ENCODE peak calls at places on chromosome 10, in nine cellular contexts. P is T-helper 2 cell; M is GM23248; J is fibroblast of pulmonary artery; V is HCT116; I is activated CD4-positive, alpha-beta T cell treated with anti-CD3 and anti-CD28 coated beads, Interleukin-2, amount 50 U/mL, for 48 hours; E is HAP-1; Z is T-helper 1 cell; W is AG08396. B is an unnamed sample.

GRCh38 chr10:93073539-93074136 is at the start of gene CYP26A1:
- DNase-seq in P (no peak), M (peak), J (no peak), V (no peak), I (no peak), E (peak), Z (no peak), W (no peak), B (no peak)

GRCh38 chr10:79488303-79488702 is 24.0 kb upstream of the EIF5AL1 start:
- DNase-seq in P (no peak), M (peak), J (peak), V (peak), I (no peak), E (no peak), Z (no peak), W (peak), B (peak)

GRCh38 chr10:80622153-80622552 is 84.5 kb downstream of the SH2D4B start:
- DNase-seq in P (no peak), M (no peak), J (no peak), V (no peak), I (no peak), E (no peak), Z (no peak), W (no peak), B (no peak)

GRCh38 chr10:78931333-78932083 is 137.3 kb upstream of the ZMIZ1 start:
- DNase-seq in P (no peak), M (peak), J (peak), V (no peak), I (no peak), E (no peak), Z (no peak), W (peak), B (peak)

GRCh38 chr10:12628153-12628552 is 278.8 kb downstream of the CAMK1D start:
- DNase-seq in P (no peak), M (no peak), J (no peak), V (no peak), I (no peak), E (no peak), Z (no peak), W (no peak), B (no peak)

GRCh38 chr10:71347587-71348395 is 28.7 kb downstream of the SLC29A3 start:
- DNase-seq in P (no peak), M (no peak), J (no peak), V (no peak), I (no peak), E (no peak), Z (no peak), W (no peak), B (no peak)

GRCh38 chr10:28137907-28138880 is 139.3 kb upstream of the ODAD2 start:
- DNase-seq in P (no peak), M (peak), J (no peak), V (peak), I (no peak), E (no peak), Z (no peak), W (no peak), B (no peak)

GRCh38 chr10:80187465-80188409 is 17.6 kb downstream of the ANXA11 start:
- DNase-seq in P (peak), M (no peak), J (no peak), V (no peak), I (peak), E (no peak), Z (peak), W (no peak), B (no peak)

GRCh38 chr10:51620131-51620530 is 79.3 kb downstream of the CSTF2T start:
- DNase-seq in P (no peak), M (no peak), J (no peak), V (no peak), I (no peak), E (no peak), Z (no peak), W (no peak), B (no peak)

GRCh38 chr10:31186225-31187010 is 132.6 kb upstream of the ZEB1 start:
- DNase-seq in P (no peak), M (peak), J (peak), V (peak), I (no peak), E (peak), Z (no peak), W (no peak), B (no peak)

GRCh38 chr10:73639286-73639685 is 2.0 kb downstream of the MYOZ1 start:
- DNase-seq in P (no peak), M (no peak), J (no peak), V (no peak), I (no peak), E (no peak), Z (no peak), W (no peak), B (no peak)

GRCh38 chr10:93436577-93436976 is 45.6 kb downstream of the MYOF start:
- DNase-seq in P (no peak), M (peak), J (peak), V (no peak), I (no peak), E (peak), Z (no peak), W (peak), B (peak)

GRCh38 chr10:121597504-121598241 is 571 bp downstream of the FGFR2 start:
- DNase-seq in P (no peak), M (no peak), J (no peak), V (no peak), I (peak), E (no peak), Z (no peak), W (no peak), B (no peak)

GRCh38 chr10:70272925-70273316 is 10.9 kb downstream of the NPFFR1 start:
- DNase-seq in P (peak), M (peak), J (peak), V (no peak), I (no peak), E (no peak), Z (no peak), W (no peak), B (no peak)

GRCh38 chr10:114239117-114239993 is at the start of gene VWA2:
- DNase-seq in P (no peak), M (no peak), J (no peak), V (no peak), I (peak), E (peak), Z (no peak), W (no peak), B (no peak)

GRCh38 chr10:2839081-2839725 is 228.1 kb upstream of the PFKP start:
- DNase-seq in P (no peak), M (peak), J (peak), V (no peak), I (peak), E (no peak), Z (no peak), W (peak), B (no peak)

GRCh38 chr10:104301907-104302690 is 33.1 kb downstream of the GSTO2 start:
- DNase-seq in P (no peak), M (peak), J (no peak), V (no peak), I (no peak), E (no peak), Z (no peak), W (no peak), B (no peak)

GRCh38 chr10:80945267-80945880 is 407.7 kb downstream of the SH2D4B start:
- DNase-seq in P (no peak), M (no peak), J (no peak), V (no peak), I (no peak), E (no peak), Z (no peak), W (no peak), B (no peak)

B was measured in posterior vena cava.